ENCODE peak calls at places on chromosomes 1 and 21, in four cellular contexts. M is T-helper 1 cell, F is small intestine, G is LHCN-M2. T is an unnamed sample.

GRCh38 chr1:169161512-169162194 is 55.2 kb downstream of the ATP1B1 start:
- DNase-seq in M (no peak), F (peak; percentile 43), G (no peak), T (peak; percentile 16)

GRCh38 chr1:159207774-159208459 is 3.2 kb downstream of the ACKR1 start:
- DNase-seq in M (no peak), F (no peak), G (no peak), T (no peak)

GRCh38 chr1:41364444-41365319 is 3.4 kb downstream of the FOXO6 start:
- DNase-seq in M (no peak), F (no peak), G (no peak), T (no peak)

GRCh38 chr1:216750031-216750627 is 26.9 kb upstream of the ESRRG start:
- DNase-seq in M (no peak), F (peak; percentile 69), G (peak; percentile 44), T (peak; percentile 62)

GRCh38 chr1:75053207-75053606 is 81.0 kb upstream of the LHX8 start:
- DNase-seq in M (no peak), F (no peak), G (no peak), T (no peak)

GRCh38 chr1:180046674-180047073 is 92.1 kb downstream of the CEP350 start:
- DNase-seq in M (no peak), F (no peak), G (no peak), T (no peak)

GRCh38 chr1:24315391-24315790 is 3.8 kb upstream of the GRHL3 start:
- DNase-seq in M (no peak), F (no peak), G (no peak), T (no peak)

GRCh38 chr1:27831568-27832410 is 1.2 kb downstream of the PPP1R8 start:
- DNase-seq in M (no peak), F (no peak), G (peak; percentile 19), T (no peak)

GRCh38 chr1:115184951-115185331 is 95.6 kb upstream of the TSPAN2 start:
- DNase-seq in M (no peak), F (peak; percentile 10), G (peak; percentile 66), T (peak; percentile 71)

GRCh38 chr1:32221980-32222751 is at the start of the genes EIF3I and TMEM234:
- DNase-seq in M (peak; percentile 90), F (peak; percentile 95), G (peak; percentile 87), T (peak; percentile 90)

GRCh38 chr1:165228676-165229075 is 127.8 kb downstream of the LMX1A start:
- DNase-seq in M (no peak), F (no peak), G (no peak), T (no peak)

GRCh38 chr1:214514032-214514818 is 37.2 kb downstream of the PTPN14 start:
- DNase-seq in M (no peak), F (no peak), G (peak; percentile 47), T (peak; percentile 79)

GRCh38 chr1:34708106-34708505 is 46.7 kb upstream of the GJB5 start:
- DNase-seq in M (no peak), F (no peak), G (no peak), T (no peak)

GRCh38 chr1:16175610-16176553 is 20.0 kb upstream of the EPHA2 start:
- DNase-seq in M (no peak), F (peak; percentile 76), G (peak; percentile 81), T (peak; percentile 93)

GRCh38 chr21:28132713-28133112 is 860.0 kb downstream of the LTN1 start:
- DNase-seq in M (no peak), F (no peak), G (no peak), T (no peak)

GRCh38 chr1:86119214-86119764 is 37.3 kb downstream of the COL24A1 start:
- DNase-seq in M (no peak), F (no peak), G (no peak), T (no peak)

GRCh38 chr1:191206808-191207207 is 729.1 kb upstream of the BRINP3 start:
- DNase-seq in M (no peak), F (no peak), G (peak; percentile 18), T (no peak)

GRCh38 chr1:98355656-98356384 is 305.7 kb upstream of the SNX7 start:
- DNase-seq in M (no peak), F (no peak), G (peak; percentile 79), T (no peak)

GRCh38 chr1:164771568-164772350 is 212.8 kb downstream of the PBX1 start:
- DNase-seq in M (no peak), F (peak; percentile 91), G (peak; percentile 68), T (peak; percentile 80)

GRCh38 chr1:62271932-62272728 is 47.1 kb downstream of the KANK4 start:
- DNase-seq in M (peak; percentile 12), F (no peak), G (no peak), T (no peak)

GRCh38 chr1:49104575-49104974 is 327.9 kb upstream of the BEND5 start:
- DNase-seq in M (no peak), F (no peak), G (no peak), T (no peak)

GRCh38 chr1:162040657-162041056 is 17.0 kb upstream of the OLFML2B start:
- DNase-seq in M (no peak), F (no peak), G (no peak), T (peak; percentile 50)

GRCh38 chr1:22512873-22513272 is 50.4 kb upstream of the EPHA8 start:
- DNase-seq in M (no peak), F (peak; percentile 28), G (no peak), T (no peak)

GRCh38 chr1:9097947-9098705 is 28.7 kb upstream of the SLC2A5 start:
- DNase-seq in M (no peak), F (no peak), G (no peak), T (no peak)

GRCh38 chr1:227786673-227787512 is 28.6 kb upstream of the PRSS38 start:
- DNase-seq in M (no peak), F (peak; percentile 34), G (no peak), T (no peak)

GRCh38 chr21:45522986-45523385 is 19.3 kb downstream of the SLC19A1 start:
- DNase-seq in M (no peak), F (no peak), G (no peak), T (no peak)

GRCh38 chr1:44970317-44970716 is 16.1 kb downstream of the EIF2B3 start:
- DNase-seq in M (no peak), F (no peak), G (peak; percentile 25), T (no peak)

GRCh38 chr1:230822092-230822581 is 46.2 kb downstream of the C1orf198 start:
- DNase-seq in M (no peak), F (no peak), G (no peak), T (peak; percentile 3)

GRCh38 chr21:46078984-46079356 is 18.9 kb upstream of the COL6A2 start:
- DNase-seq in M (no peak), F (no peak), G (no peak), T (no peak)

GRCh38 chr1:109193653-109194590 is 19.8 kb upstream of the SARS1 start:
- DNase-seq in M (peak; percentile 31), F (peak; percentile 68), G (no peak), T (no peak)

GRCh38 chr1:99594205-99594604 is 51.7 kb upstream of the PALMD start:
- DNase-seq in M (no peak), F (no peak), G (no peak), T (no peak)

T was measured in HCEC 1CT.